ENCODE peak calls at places on chromosome 13, in four cellular contexts. H is activated CD4-positive, alpha-beta T cell treated with anti-CD3 and anti-CD28 coated beads for 1 hour; P is NCI-H2081; X is HFF-Myc. R is an unnamed sample.
A peak's percentile ranks its signal among the peaks of the same experiment; 100 is the strongest.

GRCh38 chr13:111228262-111229144 is 91.9 kb upstream of the TEX29 start:
- DNase-seq in H (no peak), P (no peak), X (no peak), R (no peak)

GRCh38 chr13:51747438-51748434 is 56.2 kb downstream of the DHRS12 start:
- DNase-seq in H (no peak), P (no peak), X (no peak), R (no peak)

GRCh38 chr13:80830431-80830830 is 489.5 kb upstream of the SPRY2 start:
- DNase-seq in H (no peak), P (no peak), X (no peak), R (no peak)

GRCh38 chr13:79451500-79451962 is 29.4 kb upstream of the NDFIP2 start:
- DNase-seq in H (peak; percentile 82), P (no peak), X (peak; percentile 81), R (no peak)

GRCh38 chr13:36001561-36001960 is 129.6 kb downstream of the DCLK1 start:
- DNase-seq in H (no peak), P (no peak), X (no peak), R (no peak)

GRCh38 chr13:109383683-109384082 is 402.7 kb downstream of the IRS2 start:
- DNase-seq in H (no peak), P (no peak), X (no peak), R (no peak)

GRCh38 chr13:81017525-81018152 is 676.7 kb upstream of the SPRY2 start:
- DNase-seq in H (no peak), P (peak; percentile 58), X (peak; percentile 2), R (no peak)

GRCh38 chr13:52159159-52159982 is at the start of gene NEK3:
- DNase-seq in H (peak; percentile 26), P (peak; percentile 48), X (no peak), R (peak; percentile 53)

GRCh38 chr13:81781471-81781870 is 1440.5 kb upstream of the SPRY2 start:
- DNase-seq in H (no peak), P (no peak), X (no peak), R (no peak)

GRCh38 chr13:109152941-109153340 is 523.5 kb downstream of the MYO16 start:
- DNase-seq in H (no peak), P (no peak), X (no peak), R (no peak)

GRCh38 chr13:113192902-113193301 is 15.6 kb downstream of the PCID2 start:
- DNase-seq in H (no peak), P (no peak), X (no peak), R (no peak)

GRCh38 chr13:43880930-43881329 is 1.2 kb downstream of the LACC1 start:
- DNase-seq in H (no peak), P (no peak), X (no peak), R (no peak)

R was measured in CD14-positive monocyte.